ENCODE peak calls at places on chromosomes 16 and 17, in four cellular contexts. One of them, this sample, is unnamed.

GRCh38 chr17:28720247-28720996 is 637 bp downstream of the RPL23A start:
- DNase-seq in fibroblast of lung: no peak
- DNase-seq in H1: no peak
- DNase-seq in DND-41: peak
- DNase-seq in this sample: no peak

GRCh38 chr17:74015316-74015715 is 188.2 kb upstream of the RPL38 start:
- DNase-seq in H1: no peak
- DNase-seq in DND-41: no peak
- DNase-seq in fibroblast of lung: no peak
- DNase-seq in this sample: no peak

GRCh38 chr16:68079616-68080344 is 5.4 kb upstream of the NFATC3 start:
- DNase-seq in DND-41: peak
- DNase-seq in fibroblast of lung: no peak
- DNase-seq in H1: peak
- DNase-seq in this sample: peak

GRCh38 chr17:77716289-77716929 is 242.1 kb upstream of the TNRC6C start:
- DNase-seq in fibroblast of lung: peak
- DNase-seq in DND-41: no peak
- DNase-seq in H1: no peak
- DNase-seq in this sample: no peak

GRCh38 chr16:53504161-53504663 is 1.2 kb upstream of the AKTIP start:
- DNase-seq in DND-41: peak
- DNase-seq in fibroblast of lung: peak
- DNase-seq in H1: no peak
- DNase-seq in this sample: peak

GRCh38 chr16:66382966-66383299 is 16.4 kb downstream of the CDH5 start:
- DNase-seq in H1: no peak
- DNase-seq in DND-41: no peak
- DNase-seq in fibroblast of lung: peak
- DNase-seq in this sample: peak

GRCh38 chr17:5629133-5629532 is 44.8 kb upstream of the NLRP1 start:
- DNase-seq in H1: no peak
- DNase-seq in DND-41: no peak
- DNase-seq in fibroblast of lung: no peak
- DNase-seq in this sample: no peak

GRCh38 chr17:59859444-59860025 is 33.2 kb downstream of the TUBD1 start:
- DNase-seq in fibroblast of lung: peak
- DNase-seq in H1: no peak
- DNase-seq in DND-41: no peak
- DNase-seq in this sample: no peak

GRCh38 chr17:8250101-8250500 is 1.0 kb downstream of the PFAS start:
- DNase-seq in H1: no peak
- DNase-seq in DND-41: no peak
- DNase-seq in fibroblast of lung: no peak
- DNase-seq in this sample: no peak

GRCh38 chr17:29369831-29370735 is 20.1 kb upstream of the TAOK1 start:
- DNase-seq in H1: peak
- DNase-seq in fibroblast of lung: peak
- DNase-seq in DND-41: peak
- DNase-seq in this sample: peak

GRCh38 chr17:31286587-31286986 is 10.5 kb downstream of the OMG start:
- DNase-seq in DND-41: no peak
- DNase-seq in fibroblast of lung: no peak
- DNase-seq in H1: no peak
- DNase-seq in this sample: no peak
- TF ChIP-seq CTCF in DND-41: no peak
- TF ChIP-seq CTCF in fibroblast of lung: no peak
- TF ChIP-seq CTCF in H1: no peak
- TF ChIP-seq CTCF in this sample: no peak

DNA sequence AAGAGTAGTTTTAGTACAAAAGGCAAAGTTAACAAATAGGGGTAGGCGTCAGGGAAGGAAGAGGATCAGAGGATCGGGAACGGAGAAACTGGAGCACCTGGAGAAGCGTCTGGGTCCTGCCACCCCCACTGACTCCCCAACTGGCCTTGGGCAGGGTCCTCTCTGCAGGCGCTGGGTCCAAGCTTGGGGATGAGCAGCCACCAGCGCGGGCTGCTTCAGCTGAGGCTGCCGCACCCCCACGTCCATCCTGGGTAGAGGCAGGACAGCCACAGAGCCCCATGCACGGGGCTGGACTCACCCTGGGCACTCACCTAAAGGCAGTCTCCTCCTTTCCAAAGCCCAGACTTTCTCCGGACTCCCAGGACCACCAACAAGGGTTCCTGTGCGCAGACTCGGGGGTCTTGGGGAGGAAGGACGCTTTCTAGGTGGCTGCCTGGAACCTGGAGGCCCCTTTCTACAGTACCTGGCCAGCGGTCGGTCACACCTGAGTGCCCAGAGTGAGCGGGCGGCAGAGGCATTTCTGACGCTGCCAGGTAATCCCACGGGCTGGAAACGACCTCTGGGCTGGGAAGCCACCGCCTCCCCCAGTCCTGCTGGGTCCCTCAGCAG is 1.1 kb downstream of the HS3ST6 start:
- DNase-seq in H1: no peak
- DNase-seq in fibroblast of lung: no peak
- DNase-seq in DND-41: no peak
- DNase-seq in this sample: no peak
- TF ChIP-seq EZH2 in H1: no peak
- TF ChIP-seq EZH2 in fibroblast of lung: peak
- TF ChIP-seq EZH2 in DND-41: no peak
- TF ChIP-seq EZH2 in this sample: no peak

DNA sequence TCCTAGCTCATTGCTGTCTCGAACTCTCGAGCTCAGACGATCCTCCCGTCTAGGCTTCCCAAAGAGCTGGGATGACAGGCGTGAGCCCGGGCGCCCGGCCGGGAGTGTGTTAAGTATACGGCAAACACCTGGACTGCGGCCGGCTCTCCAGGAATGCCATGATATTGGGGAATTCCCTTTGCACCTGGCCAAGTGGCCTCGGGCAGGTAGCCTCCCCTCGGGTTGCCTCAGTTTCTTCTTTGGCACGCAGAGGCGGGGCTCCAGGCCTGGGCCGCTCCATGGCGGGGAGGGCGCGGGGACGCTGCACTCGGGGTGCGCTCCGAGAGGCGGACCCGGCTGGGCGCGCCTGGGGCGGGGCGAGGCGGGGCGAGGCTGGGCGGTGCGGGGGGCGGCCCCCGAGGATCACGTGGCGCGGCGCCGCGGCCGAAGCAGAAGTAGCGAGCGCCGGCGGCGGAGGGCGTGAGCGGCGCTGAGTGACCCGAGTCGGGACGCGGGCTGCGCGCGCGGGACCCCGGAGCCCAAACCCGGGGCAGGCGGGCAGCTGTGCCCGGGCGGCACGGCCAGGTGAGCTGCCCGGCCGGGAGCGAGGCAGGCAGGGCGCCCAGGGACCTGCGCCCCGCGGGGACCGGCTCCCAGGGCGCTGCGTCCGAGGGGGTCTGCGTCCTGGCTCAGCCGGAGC is at the start of gene PLCG2:
- DNase-seq in DND-41: no peak
- DNase-seq in fibroblast of lung: peak
- DNase-seq in H1: peak
- DNase-seq in this sample: peak
- TF ChIP-seq CTCF in DND-41: no peak
- TF ChIP-seq CTCF in fibroblast of lung: no peak
- TF ChIP-seq CTCF in H1: no peak
- TF ChIP-seq CTCF in this sample: no peak

GRCh38 chr17:79833110-79833450 is 6.2 kb downstream of the CBX4 start:
- DNase-seq in fibroblast of lung: no peak
- DNase-seq in H1: no peak
- DNase-seq in DND-41: no peak
- DNase-seq in this sample: no peak
- TF ChIP-seq EZH2 in fibroblast of lung: no peak
- TF ChIP-seq EZH2 in H1: no peak
- TF ChIP-seq EZH2 in DND-41: no peak
- TF ChIP-seq EZH2 in this sample: no peak

GRCh38 chr17:67247416-67247900 is 2.5 kb upstream of the HELZ start:
- DNase-seq in H1: peak
- DNase-seq in fibroblast of lung: no peak
- DNase-seq in DND-41: no peak
- DNase-seq in this sample: no peak
- TF ChIP-seq CTCF in H1: no peak
- TF ChIP-seq CTCF in fibroblast of lung: no peak
- TF ChIP-seq CTCF in DND-41: no peak
- TF ChIP-seq CTCF in this sample: no peak

DNA sequence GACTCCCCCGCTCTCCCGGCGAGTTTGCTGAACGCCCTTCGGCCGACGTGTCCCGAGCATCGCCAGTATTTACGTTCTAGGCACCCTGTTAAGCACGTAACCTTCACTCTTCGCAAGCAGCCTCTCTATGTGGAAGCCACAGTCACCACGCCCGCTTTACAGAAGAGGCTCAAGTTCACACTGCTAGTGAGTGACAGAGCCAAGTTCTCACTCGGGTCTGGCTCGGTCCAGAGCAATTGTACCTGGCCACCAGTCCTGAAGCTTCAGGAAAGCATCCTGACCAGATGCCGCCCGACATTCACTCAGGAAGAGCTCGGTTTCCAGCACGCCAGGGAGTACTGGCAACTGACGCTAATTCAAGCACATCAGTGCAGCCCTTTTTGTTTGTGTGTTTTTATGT is 13.5 kb upstream of the ABR start:
- DNase-seq in H1: no peak
- DNase-seq in fibroblast of lung: no peak
- DNase-seq in DND-41: no peak
- DNase-seq in this sample: no peak
- TF ChIP-seq EZH2 in H1: no peak
- TF ChIP-seq EZH2 in fibroblast of lung: no peak
- TF ChIP-seq EZH2 in DND-41: no peak
- TF ChIP-seq EZH2 in this sample: no peak

DNA sequence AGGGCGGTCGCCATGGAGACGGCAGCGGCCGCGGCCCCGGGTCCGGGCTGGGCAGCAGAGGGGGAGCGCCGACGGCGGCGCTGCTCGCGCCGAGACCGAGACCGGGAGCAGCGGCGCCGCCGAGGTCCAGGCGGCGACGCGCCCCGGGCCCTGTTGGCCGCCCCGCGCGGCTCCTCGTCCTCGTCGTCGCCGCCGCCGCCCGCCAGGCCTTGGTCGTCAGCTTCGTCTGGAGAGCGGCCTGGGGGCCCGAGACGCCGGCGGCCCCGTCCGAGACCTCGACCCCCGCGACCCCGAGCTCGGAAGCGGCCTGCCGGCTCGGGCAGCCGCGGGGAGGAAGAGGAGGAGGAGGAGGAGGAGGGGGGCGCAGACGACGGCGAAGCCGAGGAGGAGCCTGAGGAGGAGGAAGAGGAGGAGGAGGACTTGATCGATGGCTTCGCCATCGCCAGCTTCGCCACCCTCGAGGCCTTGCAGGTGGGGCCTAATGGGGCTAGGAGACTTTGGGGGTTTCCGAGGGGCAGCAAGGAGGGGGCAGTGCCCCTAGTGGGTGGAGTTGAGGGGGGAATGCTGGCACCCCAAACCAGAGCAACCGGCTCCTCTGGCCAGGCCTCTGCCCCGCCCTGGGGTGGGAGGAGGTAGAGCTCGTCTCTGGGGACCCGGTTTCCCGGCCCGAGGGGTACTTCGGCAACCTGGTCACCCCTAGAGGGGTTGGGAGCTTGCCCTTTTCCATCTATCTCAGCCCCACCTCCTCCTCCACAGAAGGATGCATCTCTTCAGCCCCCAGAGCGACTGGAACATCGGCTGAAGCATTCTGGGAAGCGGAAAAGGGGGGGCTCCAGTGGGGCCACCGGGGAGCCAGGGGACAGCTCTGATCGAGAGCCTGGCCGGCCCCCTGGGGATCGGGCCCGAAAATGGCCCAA is 1.5 kb downstream of the FBRS start:
- DNase-seq in DND-41: peak
- DNase-seq in fibroblast of lung: peak
- DNase-seq in H1: no peak
- DNase-seq in this sample: no peak
- TF ChIP-seq CTCF in DND-41: peak
- TF ChIP-seq CTCF in fibroblast of lung: no peak
- TF ChIP-seq CTCF in H1: no peak
- TF ChIP-seq CTCF in this sample: no peak

This sample was measured in hepatocyte.